ENCODE peak calls at places on chromosome 7, in ten cellular contexts. F, N, L, Q, G, R, S, X, C and K are unnamed samples.
A peak's percentile ranks its signal among the peaks of the same experiment; 100 is the strongest.

GRCh38 chr7:50805425-50806130 is 22.9 kb upstream of the GRB10 start:
- DNase-seq in L (no peak), R (no peak), Q (no peak), X (no peak), F (no peak), N (peak; percentile 47), C (no peak), G (no peak), S (no peak), K (no peak)

GRCh38 chr7:102841290-102841689 is 71.5 kb upstream of the LRRC17 start:
- DNase-seq in L (no peak), F (no peak), S (peak; percentile 12), Q (no peak), G (no peak), C (no peak), N (no peak), R (no peak), X (no peak), K (no peak)

GRCh38 chr7:30656006-30656575 is 26.2 kb downstream of the CRHR2 start:
- DNase-seq in S (no peak), G (no peak), N (no peak), C (no peak), F (no peak), L (no peak), R (no peak), X (no peak), Q (no peak), K (no peak)

GRCh38 chr7:4794591-4795350 is 19.3 kb downstream of the AP5Z1 start:
- DNase-seq in G (no peak), X (no peak), F (no peak), S (no peak), Q (no peak), L (peak; percentile 35), C (no peak), N (no peak), R (no peak), K (no peak)

GRCh38 chr7:47581821-47582747 is at the start of gene TNS3:
- DNase-seq in N (no peak), Q (no peak), X (no peak), G (no peak), S (peak; percentile 26), C (no peak), R (peak; percentile 75), F (no peak), L (no peak), K (no peak)

GRCh38 chr7:102403563-102403962 is 7.4 kb downstream of the PRKRIP1 start:
- DNase-seq in Q (no peak), X (no peak), G (no peak), L (no peak), N (no peak), R (no peak), S (no peak), C (no peak), F (no peak), K (no peak)

GRCh38 chr7:21967500-21968099 is 21.9 kb upstream of the CDCA7L start:
- DNase-seq in S (no peak), F (no peak), L (no peak), X (no peak), G (no peak), Q (no peak), N (peak; percentile 38), R (no peak), C (peak; percentile 1), K (no peak)

GRCh38 chr7:74717889-74718288 is 55.9 kb upstream of the NCF1 start:
- DNase-seq in Q (no peak), X (no peak), F (no peak), R (no peak), S (no peak), C (no peak), G (no peak), N (no peak), L (no peak), K (no peak)

GRCh38 chr7:66505009-66505408 is 123.7 kb upstream of the KCTD7 start:
- DNase-seq in L (no peak), Q (no peak), S (no peak), G (no peak), N (no peak), X (no peak), R (no peak), C (no peak), F (no peak), K (no peak)

GRCh38 chr7:151459726-151460473 is 20.0 kb upstream of the CRYGN start:
- DNase-seq in S (no peak), G (peak; percentile 83), C (no peak), Q (peak; percentile 48), L (peak; percentile 94), F (no peak), R (peak; percentile 68), N (no peak), X (peak; percentile 59), K (peak; percentile 84)

GRCh38 chr7:107563072-107563760 is 504 bp downstream of the COG5 start:
- DNase-seq in L (no peak), Q (peak; percentile 38), F (no peak), R (no peak), S (peak; percentile 74), C (no peak), N (no peak), G (no peak), X (no peak), K (no peak)

GRCh38 chr7:153061913-153062528 is 302.5 kb downstream of the ACTR3B start:
- DNase-seq in Q (no peak), L (no peak), F (no peak), R (peak; percentile 83), S (no peak), G (no peak), N (peak; percentile 22), C (no peak), X (no peak), K (no peak)

GRCh38 chr7:94655884-94656657 is at the start of gene SGCE:
- DNase-seq in Q (peak; percentile 33), X (peak; percentile 81), N (peak; percentile 51), G (peak; percentile 60), L (peak; percentile 80), S (peak; percentile 90), C (peak; percentile 33), F (peak; percentile 29), R (peak; percentile 84), K (peak; percentile 72)

GRCh38 chr7:22469371-22470143 is 30.4 kb downstream of the STEAP1B start:
- DNase-seq in S (peak; percentile 95), Q (no peak), R (no peak), C (no peak), F (no peak), X (no peak), L (no peak), G (no peak), N (no peak), K (no peak)

GRCh38 chr7:26653430-26653911 is 210.9 kb downstream of the SKAP2 start:
- DNase-seq in N (no peak), F (no peak), C (no peak), L (no peak), X (no peak), R (peak; percentile 10), G (no peak), S (peak; percentile 81), Q (no peak), K (no peak)